ENCODE peak calls at places on chromosomes 2 and 18, in four cellular contexts. One of them, this sample, is unnamed. For H3K4me1, the result is how much of the 10 kb centered on the place peaks cover.

GRCh38 chr2:160266078-160266551 is 66.0 kb upstream of the ITGB6 start:
- DNase-seq in SK-N-SH: no peak
- DNase-seq in PC-3: no peak
- DNase-seq in cardiac muscle cell: no peak
- DNase-seq in this sample: no peak

GRCh38 chr2:10204326-10205200 is 82.0 kb downstream of the RRM2 start:
- DNase-seq in PC-3: no peak
- DNase-seq in SK-N-SH: peak
- DNase-seq in cardiac muscle cell: no peak
- DNase-seq in this sample: no peak

GRCh38 chr2:17879137-17879912 is 858 bp downstream of the KCNS3 start:
- DNase-seq in cardiac muscle cell: peak
- DNase-seq in SK-N-SH: peak
- DNase-seq in PC-3: peak
- DNase-seq in this sample: peak

GRCh38 chr18:22391571-22392359 is 25.9 kb downstream of the CTAGE1 start:
- DNase-seq in PC-3: peak
- DNase-seq in cardiac muscle cell: peak
- DNase-seq in SK-N-SH: peak
- DNase-seq in this sample: peak

GRCh38 chr18:23737578-23737977 is 48.3 kb downstream of the LAMA3 start:
- DNase-seq in cardiac muscle cell: no peak
- DNase-seq in PC-3: no peak
- DNase-seq in SK-N-SH: no peak
- DNase-seq in this sample: no peak

GRCh38 chr2:219019436-219019835 is 21.9 kb downstream of the CFAP65 start:
- DNase-seq in SK-N-SH: no peak
- DNase-seq in PC-3: no peak
- DNase-seq in cardiac muscle cell: no peak
- DNase-seq in this sample: no peak

GRCh38 chr2:216670266-216671080 is 24.9 kb downstream of the IGFBP5 start:
- DNase-seq in SK-N-SH: no peak
- DNase-seq in cardiac muscle cell: no peak
- DNase-seq in PC-3: no peak
- DNase-seq in this sample: no peak

GRCh38 chr2:99490088-99491065 is 560 bp upstream of the REV1 start:
- DNase-seq in PC-3: peak
- DNase-seq in SK-N-SH: peak
- DNase-seq in cardiac muscle cell: peak
- DNase-seq in this sample: peak

GRCh38 chr2:137951606-137952005 is 12.7 kb upstream of the HNMT start:
- DNase-seq in cardiac muscle cell: peak
- DNase-seq in PC-3: no peak
- DNase-seq in SK-N-SH: no peak
- DNase-seq in this sample: no peak

GRCh38 chr18:50099725-50100414 is 95.1 kb downstream of the MYO5B start:
- DNase-seq in SK-N-SH: no peak
- DNase-seq in PC-3: peak
- DNase-seq in cardiac muscle cell: no peak
- DNase-seq in this sample: peak
- H3K4me1 ChIP-seq in SK-N-SH: under half
- H3K4me1 ChIP-seq in PC-3: under half
- H3K4me1 ChIP-seq in cardiac muscle cell: under half
- H3K4me1 ChIP-seq in this sample: under half

GRCh38 chr2:28387082-28387960 is 5.3 kb upstream of the FOSL2 start:
- DNase-seq in SK-N-SH: no peak
- DNase-seq in PC-3: peak
- DNase-seq in cardiac muscle cell: peak
- DNase-seq in this sample: no peak

GRCh38 chr2:28390857-28391563 is 1.6 kb upstream of the FOSL2 start:
- DNase-seq in SK-N-SH: peak
- DNase-seq in cardiac muscle cell: peak
- DNase-seq in PC-3: peak
- DNase-seq in this sample: peak

GRCh38 chr2:28391564-28392296 is 928 bp upstream of the FOSL2 start:
- DNase-seq in SK-N-SH: peak
- DNase-seq in PC-3: peak
- DNase-seq in cardiac muscle cell: peak
- DNase-seq in this sample: peak

GRCh38 chr2:28390241-28390856 is 2.3 kb upstream of the FOSL2 start:
- DNase-seq in PC-3: peak
- DNase-seq in cardiac muscle cell: peak
- DNase-seq in SK-N-SH: peak
- DNase-seq in this sample: peak

DNA sequence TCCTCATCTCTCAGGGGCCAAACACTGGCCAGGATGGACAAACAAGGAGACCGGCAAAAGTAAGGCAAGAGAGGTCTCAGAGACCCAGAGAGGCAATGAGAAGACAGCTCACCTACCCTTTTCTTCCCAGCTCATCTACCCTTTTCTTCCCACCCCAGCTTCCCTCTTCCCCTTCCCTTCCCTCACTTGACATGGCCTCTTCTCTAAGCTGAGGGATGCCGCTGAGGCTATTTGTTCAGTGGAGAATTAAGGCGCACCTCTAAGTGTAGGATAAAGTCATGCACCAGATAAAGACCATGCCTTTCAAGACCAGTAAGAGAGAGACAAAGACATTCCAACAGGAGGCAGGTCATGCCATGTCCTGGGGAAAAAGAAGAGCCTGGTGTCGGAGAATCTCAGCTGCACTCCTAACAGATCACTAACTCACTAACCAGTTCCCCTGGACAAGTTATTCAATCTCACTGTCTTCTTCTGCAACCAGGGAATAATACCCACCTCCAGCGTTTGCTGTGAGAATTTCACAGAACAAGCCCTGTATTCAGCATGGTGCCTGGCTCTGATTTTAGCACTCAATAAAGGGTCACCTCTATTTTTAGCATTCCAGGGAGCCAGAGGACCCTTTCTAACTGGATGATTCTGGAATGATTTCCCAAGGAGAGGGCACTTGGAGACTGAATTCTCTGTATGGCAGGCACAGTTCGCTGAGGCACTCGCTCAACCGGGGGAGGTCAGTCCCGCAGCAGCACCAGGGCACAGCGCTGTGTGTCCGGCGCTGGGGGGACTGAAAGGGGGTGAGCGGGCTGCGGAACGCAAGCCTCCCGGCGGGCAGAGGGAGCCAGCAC is 3.0 kb upstream of the FOSL2 start:
- DNase-seq in cardiac muscle cell: no peak
- DNase-seq in SK-N-SH: peak
- DNase-seq in PC-3: no peak
- DNase-seq in this sample: no peak
- H3K27ac ChIP-seq in cardiac muscle cell: peak
- H3K27ac ChIP-seq in SK-N-SH: peak
- H3K27ac ChIP-seq in PC-3: peak
- H3K27ac ChIP-seq in this sample: peak

GRCh38 chr2:211033765-211034164 is 477.4 kb downstream of the CPS1 start:
- DNase-seq in SK-N-SH: peak
- DNase-seq in PC-3: peak
- DNase-seq in cardiac muscle cell: peak
- DNase-seq in this sample: peak
- TF ChIP-seq CTCF in SK-N-SH: peak
- TF ChIP-seq CTCF in PC-3: peak
- TF ChIP-seq CTCF in cardiac muscle cell: peak
- TF ChIP-seq CTCF in this sample: peak

DNA sequence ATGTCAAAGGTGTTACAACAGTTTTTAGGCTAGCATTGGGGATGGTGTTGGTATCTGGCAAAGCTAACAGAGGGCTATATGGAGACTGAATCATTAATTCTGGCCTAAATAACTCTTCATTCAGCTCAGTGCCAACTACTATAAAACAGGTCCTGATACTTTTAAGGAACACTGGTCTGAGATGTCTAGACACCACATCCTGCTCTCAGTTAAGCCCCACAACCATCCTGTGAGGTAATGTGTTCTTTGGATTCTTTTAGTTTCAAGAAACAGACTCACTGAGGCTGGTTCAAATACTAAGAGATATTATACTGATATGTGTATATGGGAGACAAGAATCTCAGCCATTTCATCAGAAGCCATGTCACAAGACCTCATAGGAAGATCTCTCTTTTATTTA is 14.2 kb upstream of the HK2 start:
- DNase-seq in SK-N-SH: no peak
- DNase-seq in cardiac muscle cell: no peak
- DNase-seq in PC-3: no peak
- DNase-seq in this sample: no peak
- H3K4me1 ChIP-seq in SK-N-SH: under half
- H3K4me1 ChIP-seq in cardiac muscle cell: under half
- H3K4me1 ChIP-seq in PC-3: under half
- H3K4me1 ChIP-seq in this sample: under half

DNA sequence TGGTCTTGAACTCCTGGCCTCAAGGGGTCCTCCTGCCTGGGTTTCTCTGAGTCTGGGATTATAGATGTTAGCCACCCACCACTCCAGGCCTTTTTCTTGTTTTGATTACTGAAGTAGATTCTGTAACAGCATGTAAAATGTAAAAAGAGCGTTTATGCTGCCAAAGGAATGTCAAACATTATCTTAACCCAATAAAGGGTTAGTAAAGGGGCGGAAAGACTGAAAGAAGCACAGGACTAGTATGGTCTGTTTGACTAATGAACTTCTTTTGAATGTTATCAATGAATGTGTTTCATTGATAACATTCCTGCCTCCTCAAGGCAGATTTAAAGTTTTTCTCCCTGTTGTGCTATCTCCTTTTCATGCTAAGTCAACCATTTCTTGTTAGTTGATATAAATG is 29.4 kb downstream of the GPD2 start:
- DNase-seq in SK-N-SH: no peak
- DNase-seq in cardiac muscle cell: peak
- DNase-seq in PC-3: no peak
- DNase-seq in this sample: no peak
- H3K27ac ChIP-seq in SK-N-SH: no peak
- H3K27ac ChIP-seq in cardiac muscle cell: no peak
- H3K27ac ChIP-seq in PC-3: no peak
- H3K27ac ChIP-seq in this sample: peak

GRCh38 chr18:54859667-54860421 is 31.6 kb downstream of the RAB27B start:
- DNase-seq in SK-N-SH: no peak
- DNase-seq in cardiac muscle cell: no peak
- DNase-seq in PC-3: peak
- DNase-seq in this sample: no peak
- TF ChIP-seq CTCF in SK-N-SH: no peak
- TF ChIP-seq CTCF in cardiac muscle cell: no peak
- TF ChIP-seq CTCF in PC-3: no peak
- TF ChIP-seq CTCF in this sample: no peak

GRCh38 chr2:144479138-144479537 is 40.8 kb downstream of the ZEB2 start:
- DNase-seq in PC-3: peak
- DNase-seq in cardiac muscle cell: peak
- DNase-seq in SK-N-SH: no peak
- DNase-seq in this sample: peak
- H3K4me1 ChIP-seq in PC-3: under half
- H3K4me1 ChIP-seq in cardiac muscle cell: half or more
- H3K4me1 ChIP-seq in SK-N-SH: under half
- H3K4me1 ChIP-seq in this sample: under half

GRCh38 chr18:11981383-11981632 is at the start of gene IMPA2:
- DNase-seq in cardiac muscle cell: no peak
- DNase-seq in SK-N-SH: no peak
- DNase-seq in PC-3: no peak
- DNase-seq in this sample: no peak

GRCh38 chr18:11983592-11983991 is 2.3 kb downstream of the IMPA2 start:
- DNase-seq in PC-3: no peak
- DNase-seq in cardiac muscle cell: no peak
- DNase-seq in SK-N-SH: no peak
- DNase-seq in this sample: no peak

GRCh38 chr18:11984091-11984490 is 2.8 kb downstream of the IMPA2 start:
- DNase-seq in PC-3: no peak
- DNase-seq in SK-N-SH: no peak
- DNase-seq in cardiac muscle cell: no peak
- DNase-seq in this sample: no peak

GRCh38 chr18:11981633-11982366 is 493 bp downstream of the IMPA2 start:
- DNase-seq in SK-N-SH: no peak
- DNase-seq in PC-3: peak
- DNase-seq in cardiac muscle cell: peak
- DNase-seq in this sample: peak

DNA sequence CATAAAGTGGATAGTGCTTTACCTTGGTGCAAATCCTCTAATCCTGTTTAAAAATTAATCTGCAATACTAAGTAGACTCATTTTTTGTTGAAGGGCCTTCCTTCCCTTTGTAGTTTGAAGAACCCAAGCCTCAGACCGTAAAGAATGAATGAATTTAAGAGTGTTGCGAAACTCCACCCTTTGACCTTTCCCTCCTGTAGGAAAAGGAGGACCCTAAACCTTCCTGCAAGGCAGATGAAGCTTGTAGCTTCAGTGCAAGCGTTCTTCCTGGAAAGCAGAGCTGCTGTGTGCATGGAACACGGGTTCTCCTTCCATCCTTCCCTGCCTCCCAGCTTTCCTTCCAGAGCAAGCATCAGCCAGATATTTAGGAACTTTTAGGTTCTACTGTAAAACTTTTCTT is 1.7 kb downstream of the IMPA2 start:
- DNase-seq in SK-N-SH: no peak
- DNase-seq in PC-3: no peak
- DNase-seq in cardiac muscle cell: no peak
- DNase-seq in this sample: no peak
- H3K27ac ChIP-seq in SK-N-SH: no peak
- H3K27ac ChIP-seq in PC-3: no peak
- H3K27ac ChIP-seq in cardiac muscle cell: no peak
- H3K27ac ChIP-seq in this sample: peak

GRCh38 chr2:146730882-146731281 is 1113.9 kb upstream of the ACVR2A start:
- DNase-seq in SK-N-SH: no peak
- DNase-seq in cardiac muscle cell: peak
- DNase-seq in PC-3: peak
- DNase-seq in this sample: peak

GRCh38 chr2:146734791-146735190 is 1110.0 kb upstream of the ACVR2A start:
- DNase-seq in cardiac muscle cell: no peak
- DNase-seq in PC-3: no peak
- DNase-seq in SK-N-SH: no peak
- DNase-seq in this sample: peak

DNA sequence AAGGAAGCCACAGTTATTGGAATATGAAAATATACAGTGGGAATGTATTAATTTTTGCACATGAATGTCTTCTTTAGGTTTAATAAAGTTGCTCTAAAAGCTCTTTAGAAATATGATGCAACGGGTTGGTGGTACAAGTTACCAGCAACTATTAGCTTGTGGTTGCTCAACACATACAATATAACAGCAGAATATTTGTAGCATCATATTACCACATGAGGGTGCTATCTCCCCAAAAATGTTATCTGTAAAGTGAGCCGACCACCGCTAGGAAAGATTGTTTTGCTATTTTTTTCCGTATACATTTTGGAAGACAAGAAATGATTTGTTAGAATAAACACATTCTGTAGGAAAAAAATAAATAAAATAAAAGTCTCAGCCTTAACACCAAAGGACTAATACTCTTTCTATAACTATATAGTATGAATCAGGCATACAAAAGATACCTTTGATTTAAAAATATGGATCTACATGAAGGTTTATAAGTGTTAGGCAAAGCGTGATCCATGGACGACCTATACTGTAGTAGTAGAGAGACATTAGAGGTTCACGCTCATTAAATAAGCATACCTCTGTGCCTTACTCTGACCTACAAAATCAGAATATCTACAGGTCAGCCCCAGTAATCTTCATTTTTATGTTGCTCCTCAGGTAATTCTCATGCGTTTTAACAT is 1110.7 kb upstream of the ACVR2A start:
- DNase-seq in PC-3: peak
- DNase-seq in SK-N-SH: peak
- DNase-seq in cardiac muscle cell: peak
- DNase-seq in this sample: peak
- TF ChIP-seq CTCF in PC-3: peak
- TF ChIP-seq CTCF in SK-N-SH: peak
- TF ChIP-seq CTCF in cardiac muscle cell: peak
- TF ChIP-seq CTCF in this sample: peak

This sample was measured in foreskin keratinocyte.